ENCODE peak calls at places on chromosome 20, in ten cellular contexts. L, W, J, S, Q, B, Z, P, E and I are unnamed samples.
A peak's percentile ranks its signal among the peaks of the same experiment; 100 is the strongest.

GRCh38 chr20:25984933-25985332 is 288.3 kb upstream of the ZNF337 start:
- DNase-seq in E (no peak), J (peak; percentile 74), Z (no peak), Q (peak; percentile 46), L (no peak), B (no peak), S (no peak), P (no peak), W (no peak), I (peak; percentile 43)

GRCh38 chr20:584375-585301 is 25.5 kb downstream of the TCF15 start:
- DNase-seq in B (no peak), Q (peak; percentile 7), L (no peak), Z (no peak), S (no peak), E (no peak), W (no peak), P (no peak), J (no peak), I (no peak)

GRCh38 chr20:44211177-44212039 is 837 bp upstream of the OSER1 start:
- DNase-seq in J (peak; percentile 40), S (no peak), B (no peak), Z (no peak), Q (no peak), P (peak; percentile 38), W (no peak), E (no peak), L (no peak), I (peak; percentile 40)

GRCh38 chr20:5513975-5514516 is 197.3 kb upstream of the PROKR2 start:
- DNase-seq in P (peak; percentile 76), J (no peak), W (no peak), L (no peak), Q (no peak), S (no peak), E (no peak), Z (no peak), B (no peak), I (no peak)

GRCh38 chr20:56985286-56985685 is 281.2 kb downstream of the BMP7 start:
- DNase-seq in P (no peak), Z (no peak), W (no peak), J (no peak), E (no peak), B (no peak), S (no peak), Q (no peak), L (no peak), I (no peak)

GRCh38 chr20:14445310-14445709 is 107.9 kb upstream of the FLRT3 start:
- DNase-seq in B (no peak), J (peak; percentile 4), W (no peak), E (no peak), Q (no peak), Z (no peak), P (peak; percentile 75), S (no peak), L (no peak), I (no peak)

GRCh38 chr20:32789896-32790750 is 27.9 kb downstream of the DNMT3B start:
- DNase-seq in E (peak; percentile 59), W (no peak), J (peak; percentile 84), Q (peak; percentile 72), S (peak; percentile 87), L (peak; percentile 91), B (peak; percentile 92), P (peak; percentile 60), Z (peak; percentile 54), I (peak; percentile 85)

GRCh38 chr20:43461894-43462293 is 4.2 kb downstream of the SRSF6 start:
- DNase-seq in J (no peak), B (no peak), P (no peak), S (no peak), Z (no peak), W (no peak), L (no peak), E (no peak), Q (no peak), I (no peak)

GRCh38 chr20:35305682-35306556 is 13.7 kb upstream of the FAM83C start:
- DNase-seq in Q (peak; percentile 81), W (no peak), J (peak; percentile 95), B (peak; percentile 98), Z (peak; percentile 43), P (peak; percentile 100), E (peak; percentile 43), S (peak; percentile 33), L (no peak), I (peak; percentile 72)

GRCh38 chr20:57502331-57502700 is 22.6 kb downstream of the CTCFL start:
- DNase-seq in Z (no peak), E (no peak), W (no peak), S (no peak), L (no peak), B (no peak), Q (no peak), J (no peak), P (no peak), I (no peak)

GRCh38 chr20:57661201-57662027 is 41.2 kb upstream of the ZBP1 start:
- DNase-seq in Z (no peak), E (no peak), J (no peak), S (no peak), B (no peak), L (peak; percentile 26), P (no peak), W (no peak), Q (no peak), I (no peak)

GRCh38 chr20:57698867-57699275 is 10.9 kb downstream of the PMEPA1 start:
- DNase-seq in B (peak; percentile 65), Z (no peak), J (peak; percentile 33), W (no peak), L (no peak), E (no peak), Q (peak; percentile 15), P (peak; percentile 37), S (no peak), I (no peak)

GRCh38 chr20:64261138-64261537 is 5.6 kb downstream of the PCMTD2 start:
- DNase-seq in S (no peak), J (peak; percentile 67), P (peak; percentile 86), E (no peak), L (no peak), W (no peak), Z (no peak), B (no peak), Q (no peak), I (peak; percentile 90)

GRCh38 chr20:1761116-1761515 is 103.5 kb upstream of the SIRPG start:
- DNase-seq in S (no peak), W (no peak), L (no peak), J (peak; percentile 76), B (peak; percentile 57), E (no peak), P (peak; percentile 91), Z (no peak), Q (no peak), I (no peak)

GRCh38 chr20:46832555-46832954 is 62.1 kb upstream of the EYA2 start:
- DNase-seq in B (no peak), W (no peak), E (no peak), S (no peak), Q (no peak), J (no peak), P (no peak), L (no peak), Z (no peak), I (no peak)

GRCh38 chr20:32600681-32601237 is 15.6 kb upstream of the NOL4L start:
- DNase-seq in W (no peak), B (no peak), Q (no peak), S (no peak), P (no peak), J (no peak), L (no peak), E (no peak), Z (no peak), I (no peak)

GRCh38 chr20:7327815-7328214 is 560.3 kb downstream of the BMP2 start:
- DNase-seq in P (no peak), S (no peak), Q (no peak), W (no peak), J (no peak), L (no peak), E (no peak), Z (no peak), B (no peak), I (no peak)

GRCh38 chr20:63095718-63096654 is 89.2 kb upstream of the BHLHE23 start:
- DNase-seq in Z (no peak), P (no peak), S (no peak), Q (no peak), B (no peak), E (no peak), J (no peak), W (no peak), L (peak; percentile 25), I (no peak)

GRCh38 chr20:18506744-18507143 is 996 bp upstream of the SEC23B start:
- DNase-seq in J (no peak), B (no peak), S (no peak), Q (peak; percentile 5), P (peak; percentile 11), E (no peak), L (no peak), Z (peak; percentile 16), W (no peak), I (no peak)

GRCh38 chr20:24109008-24109407 is 120.4 kb upstream of the GGTLC1 start:
- DNase-seq in P (no peak), B (no peak), Z (no peak), E (peak; percentile 9), J (no peak), L (no peak), S (no peak), W (no peak), Q (peak; percentile 41), I (no peak)

GRCh38 chr20:25622049-25622448 is 1.8 kb downstream of the NANP start:
- DNase-seq in J (no peak), B (no peak), Z (no peak), L (no peak), P (no peak), Q (no peak), W (no peak), E (no peak), S (no peak), I (no peak)

GRCh38 chr20:47768016-47768953 is 17.0 kb downstream of the SULF2 start:
- DNase-seq in L (no peak), E (no peak), B (no peak), P (no peak), Z (no peak), S (no peak), W (no peak), J (peak; percentile 55), Q (no peak), I (no peak)

GRCh38 chr20:15857131-15857784 is 716.0 kb downstream of the KIF16B start:
- DNase-seq in L (no peak), J (no peak), Z (no peak), Q (no peak), P (no peak), E (no peak), B (no peak), W (no peak), S (no peak), I (no peak)

GRCh38 chr20:46051556-46052323 is 22.7 kb downstream of the SLC12A5 start:
- DNase-seq in W (no peak), J (no peak), B (peak; percentile 58), Z (no peak), Q (no peak), S (no peak), P (no peak), L (peak; percentile 16), E (no peak), I (no peak)

GRCh38 chr20:19802492-19803158 is 44.6 kb downstream of the RIN2 start:
- DNase-seq in W (peak; percentile 27), Q (no peak), J (no peak), L (peak; percentile 50), S (no peak), B (peak; percentile 18), E (no peak), Z (no peak), P (peak; percentile 20), I (peak; percentile 73)

GRCh38 chr20:20010639-20011500 is 6.3 kb upstream of the NAA20 start:
- DNase-seq in W (no peak), P (peak; percentile 93), Z (no peak), Q (no peak), S (peak; percentile 21), J (peak; percentile 49), L (no peak), E (no peak), B (peak; percentile 20), I (no peak)

GRCh38 chr20:18513208-18513607 is 5.5 kb downstream of the SEC23B start:
- DNase-seq in W (no peak), Q (no peak), P (no peak), S (no peak), E (no peak), B (no peak), J (no peak), Z (no peak), L (no peak), I (no peak)

GRCh38 chr20:51934301-51935002 is 132.1 kb upstream of the SALL4 start:
- DNase-seq in Q (no peak), B (no peak), W (no peak), E (no peak), S (peak; percentile 46), J (no peak), L (no peak), Z (no peak), P (no peak), I (no peak)